ENCODE peak calls at places on chromosomes 5 and 9, in eight cellular contexts. V, C, N, B, Y, I, M and R are unnamed samples.

GRCh38 chr5:150068071-150068470 is 18.3 kb downstream of the CSF1R start:
- DNase-seq in I (no peak), V (no peak), C (no peak), Y (no peak), M (no peak), N (no peak), B (peak), R (no peak)

GRCh38 chr9:111148994-111149759 is 110.9 kb upstream of the LPAR1 start:
- DNase-seq in M (peak), I (no peak), C (peak), Y (peak), V (no peak), N (no peak), B (no peak), R (no peak)

GRCh38 chr9:74846771-74847170 is 41.0 kb downstream of the TRPM6 start:
- DNase-seq in I (no peak), M (no peak), Y (peak), N (no peak), B (no peak), C (no peak), V (no peak), R (no peak)

GRCh38 chr5:884345-885126 is 8.1 kb downstream of the BRD9 start:
- DNase-seq in V (no peak), M (no peak), I (no peak), C (no peak), N (no peak), Y (no peak), B (no peak), R (no peak)

GRCh38 chr9:125650271-125650737 is 56.7 kb downstream of the MAPKAP1 start:
- DNase-seq in I (no peak), N (no peak), M (no peak), C (no peak), Y (peak), B (no peak), V (no peak), R (no peak)

GRCh38 chr5:62043289-62044274 is 262.4 kb upstream of the KIF2A start:
- DNase-seq in B (no peak), Y (no peak), V (no peak), C (no peak), N (no peak), M (no peak), I (no peak), R (no peak)

GRCh38 chr5:53321073-53321472 is 159.4 kb upstream of the FST start:
- DNase-seq in Y (peak), B (no peak), M (no peak), C (no peak), V (no peak), N (no peak), I (no peak), R (no peak)

GRCh38 chr5:178288373-178289368 is 56.1 kb upstream of the PHYKPL start:
- DNase-seq in N (no peak), C (no peak), I (peak), B (no peak), Y (no peak), V (no peak), M (no peak), R (no peak)

GRCh38 chr9:108525214-108525613 is 330.6 kb downstream of the ACTL7B start:
- DNase-seq in I (no peak), B (no peak), M (no peak), V (no peak), N (no peak), C (no peak), Y (no peak), R (no peak)

GRCh38 chr5:168489059-168489458 is 2.8 kb downstream of the RARS1 start:
- DNase-seq in Y (no peak), B (no peak), I (no peak), N (no peak), C (no peak), M (no peak), V (no peak), R (no peak)

GRCh38 chr5:178606269-178606668 is 16.1 kb upstream of the COL23A1 start:
- DNase-seq in N (no peak), V (no peak), B (no peak), M (no peak), Y (no peak), I (no peak), C (no peak), R (no peak)

GRCh38 chr9:124041817-124042116 is 30.2 kb downstream of the LHX2 start:
- DNase-seq in N (no peak), Y (no peak), B (no peak), C (no peak), V (no peak), I (no peak), M (no peak), R (no peak)

GRCh38 chr9:98518556-98518955 is 190.2 kb downstream of the GABBR2 start:
- DNase-seq in I (no peak), M (no peak), N (no peak), Y (no peak), C (no peak), V (no peak), B (no peak), R (no peak)

GRCh38 chr5:141910271-141910673 is 13.4 kb upstream of the DELE1 start:
- DNase-seq in Y (peak), V (no peak), N (no peak), I (no peak), M (no peak), C (no peak), B (no peak), R (no peak)

GRCh38 chr9:33263936-33264472 is 504 bp downstream of the BAG1 start:
- DNase-seq in C (peak), M (peak), B (peak), V (peak), Y (peak), N (no peak), I (peak), R (no peak)

GRCh38 chr9:19471737-19472648 is 63.2 kb downstream of the ACER2 start:
- DNase-seq in M (peak), B (peak), C (peak), V (peak), N (no peak), Y (peak), I (peak), R (no peak)

GRCh38 chr5:14491505-14491904 is 90.1 kb upstream of the OTULINL start:
- DNase-seq in V (no peak), Y (peak), B (no peak), M (no peak), C (no peak), I (no peak), N (no peak), R (no peak)

GRCh38 chr9:137387034-137387890 is 35.7 kb downstream of the EXD3 start:
- DNase-seq in M (no peak), C (no peak), V (no peak), N (no peak), Y (no peak), I (no peak), B (no peak), R (no peak)

GRCh38 chr9:81824802-81825770 is 103.1 kb upstream of the SPATA31D4 start:
- DNase-seq in Y (peak), C (no peak), B (no peak), M (no peak), V (no peak), I (no peak), N (no peak), R (no peak)

GRCh38 chr5:81181576-81182316 is 51.4 kb upstream of the CKMT2 start:
- DNase-seq in Y (no peak), B (no peak), I (no peak), C (no peak), N (no peak), V (no peak), M (no peak), R (no peak)

GRCh38 chr5:67361932-67362729 is 165.5 kb upstream of the CD180 start:
- DNase-seq in M (no peak), I (no peak), B (no peak), V (no peak), C (no peak), Y (peak), N (no peak), R (no peak)

GRCh38 chr9:76756273-76756650 is 8.0 kb upstream of the PCA3 start:
- DNase-seq in I (peak), Y (peak), M (no peak), B (no peak), N (peak), V (no peak), C (no peak), R (no peak)

GRCh38 chr9:111078391-111079038 is 40.2 kb upstream of the LPAR1 start:
- DNase-seq in N (no peak), Y (no peak), I (no peak), M (no peak), V (no peak), C (no peak), B (no peak), R (no peak)

GRCh38 chr9:3386753-3387152 is 139.0 kb downstream of the RFX3 start:
- DNase-seq in I (no peak), Y (no peak), V (no peak), M (no peak), N (no peak), C (no peak), B (no peak), R (no peak)

GRCh38 chr9:124042168-124042775 is 30.7 kb downstream of the LHX2 start:
- DNase-seq in V (no peak), N (no peak), I (no peak), M (no peak), B (no peak), Y (no peak), C (no peak), R (no peak)

GRCh38 chr5:124420952-124421351 is 325.5 kb downstream of the ZNF608 start:
- DNase-seq in M (no peak), N (no peak), Y (no peak), C (no peak), B (no peak), I (no peak), V (no peak), R (no peak)

GRCh38 chr5:51386916-51387853 is 3.9 kb downstream of the ISL1 start:
- DNase-seq in M (no peak), I (peak), C (no peak), Y (peak), N (no peak), V (no peak), B (no peak), R (no peak)

GRCh38 chr9:107587175-107587963 is 97.8 kb upstream of the KLF4 start:
- DNase-seq in B (peak), V (no peak), I (peak), M (no peak), Y (no peak), N (no peak), C (peak), R (no peak)

GRCh38 chr5:94690778-94691177 is 72.3 kb downstream of the SLF1 start:
- DNase-seq in V (no peak), N (no peak), B (no peak), C (no peak), Y (peak), M (no peak), I (no peak), R (no peak)

GRCh38 chr5:125655156-125655555 is 768.1 kb upstream of the GRAMD2B start:
- DNase-seq in I (no peak), M (no peak), N (no peak), C (no peak), Y (no peak), V (no peak), B (no peak), R (no peak)

DNA sequence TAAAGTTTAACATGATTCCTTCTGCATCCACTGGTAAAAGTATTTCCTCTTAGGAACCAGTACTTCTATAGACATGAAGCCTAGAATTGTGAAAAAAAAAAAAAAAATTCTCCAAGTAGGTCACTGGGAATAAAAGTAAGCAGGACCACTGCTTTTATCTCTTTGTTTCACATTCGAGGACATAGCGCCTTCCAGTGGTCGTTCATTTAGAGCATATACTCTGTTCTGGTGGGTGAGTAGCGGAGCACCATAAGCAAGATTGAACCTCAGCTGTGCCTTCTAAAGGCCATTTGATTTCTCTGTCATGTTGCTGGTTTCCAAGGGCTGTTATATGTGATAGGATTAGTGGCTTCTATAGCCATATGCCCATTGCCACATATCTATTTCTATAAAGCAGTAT is 393.1 kb downstream of the TMEM232 start:
- DNase-seq in N (no peak), C (no peak), M (no peak), V (no peak), B (no peak), Y (no peak), I (peak), R (no peak)
- TF ChIP-seq CTCF in N (peak), C (no peak), M (no peak), V (peak), B (no peak), Y (peak), I (peak), R (no peak)

GRCh38 chr5:78277715-78278114 is 16.8 kb downstream of the AP3B1 start:
- DNase-seq in N (no peak), I (no peak), B (no peak), V (no peak), C (no peak), Y (no peak), M (no peak), R (no peak)

GRCh38 chr5:78274540-78275197 is 19.8 kb downstream of the AP3B1 start:
- DNase-seq in I (no peak), Y (no peak), N (no peak), V (no peak), M (no peak), C (no peak), B (no peak), R (no peak)

GRCh38 chr5:78273436-78273835 is 21.1 kb downstream of the AP3B1 start:
- DNase-seq in V (no peak), N (no peak), M (no peak), B (no peak), I (no peak), Y (no peak), C (no peak), R (no peak)

GRCh38 chr5:78279194-78279593 is 15.3 kb downstream of the AP3B1 start:
- DNase-seq in Y (no peak), M (no peak), I (no peak), V (no peak), N (no peak), C (no peak), B (no peak), R (no peak)

GRCh38 chr5:78275998-78276543 is 18.4 kb downstream of the AP3B1 start:
- DNase-seq in N (no peak), I (no peak), Y (peak), V (no peak), B (no peak), M (no peak), C (no peak), R (no peak)
- TF ChIP-seq CTCF in N (no peak), I (no peak), Y (no peak), V (no peak), B (no peak), M (no peak), C (no peak), R (no peak)

GRCh38 chr9:68560131-68560844 is 19.6 kb upstream of the TMEM252 start:
- DNase-seq in B (peak), V (peak), C (peak), M (peak), Y (peak), I (peak), N (no peak), R (no peak)
- TF ChIP-seq CTCF in B (peak), V (peak), C (peak), M (no peak), Y (peak), I (peak), N (peak), R (peak)

GRCh38 chr5:57435701-57436134 is 46.9 kb downstream of the ACTBL2 start:
- DNase-seq in I (peak), N (peak), C (no peak), B (no peak), Y (peak), V (no peak), M (no peak), R (peak)

GRCh38 chr5:57431816-57432215 is 50.8 kb downstream of the ACTBL2 start:
- DNase-seq in Y (no peak), V (no peak), I (no peak), M (no peak), B (no peak), C (no peak), N (no peak), R (no peak)

GRCh38 chr5:57434683-57435082 is 47.9 kb downstream of the ACTBL2 start:
- DNase-seq in C (no peak), B (no peak), M (no peak), Y (no peak), N (no peak), V (no peak), I (no peak), R (no peak)

GRCh38 chr5:57434227-57434640 is 48.4 kb downstream of the ACTBL2 start:
- DNase-seq in C (no peak), I (peak), N (no peak), M (no peak), B (no peak), V (no peak), Y (peak), R (no peak)

DNA sequence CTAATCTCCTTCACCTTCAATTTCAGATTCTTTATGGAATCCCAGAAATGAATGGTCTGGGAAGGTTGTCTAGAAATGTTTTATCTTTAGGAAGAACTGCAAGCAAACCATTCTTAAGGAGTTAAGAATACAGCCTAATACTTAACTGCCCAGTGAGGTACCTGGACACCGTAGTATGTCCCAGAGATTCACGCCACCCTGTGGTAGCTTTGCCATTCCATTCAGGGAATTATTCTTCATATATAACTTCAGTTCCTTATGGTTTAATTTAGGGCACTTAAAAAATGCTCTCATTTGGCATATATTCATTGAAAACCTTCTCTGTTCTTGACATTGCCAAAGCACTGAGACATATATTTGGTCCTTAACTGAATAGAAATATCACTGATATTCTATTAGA is 49.7 kb downstream of the ACTBL2 start:
- DNase-seq in N (no peak), V (no peak), I (no peak), Y (no peak), C (no peak), B (no peak), M (no peak), R (no peak)
- TF ChIP-seq CTCF in N (no peak), V (no peak), I (no peak), Y (no peak), C (peak), B (no peak), M (no peak), R (no peak)

DNA sequence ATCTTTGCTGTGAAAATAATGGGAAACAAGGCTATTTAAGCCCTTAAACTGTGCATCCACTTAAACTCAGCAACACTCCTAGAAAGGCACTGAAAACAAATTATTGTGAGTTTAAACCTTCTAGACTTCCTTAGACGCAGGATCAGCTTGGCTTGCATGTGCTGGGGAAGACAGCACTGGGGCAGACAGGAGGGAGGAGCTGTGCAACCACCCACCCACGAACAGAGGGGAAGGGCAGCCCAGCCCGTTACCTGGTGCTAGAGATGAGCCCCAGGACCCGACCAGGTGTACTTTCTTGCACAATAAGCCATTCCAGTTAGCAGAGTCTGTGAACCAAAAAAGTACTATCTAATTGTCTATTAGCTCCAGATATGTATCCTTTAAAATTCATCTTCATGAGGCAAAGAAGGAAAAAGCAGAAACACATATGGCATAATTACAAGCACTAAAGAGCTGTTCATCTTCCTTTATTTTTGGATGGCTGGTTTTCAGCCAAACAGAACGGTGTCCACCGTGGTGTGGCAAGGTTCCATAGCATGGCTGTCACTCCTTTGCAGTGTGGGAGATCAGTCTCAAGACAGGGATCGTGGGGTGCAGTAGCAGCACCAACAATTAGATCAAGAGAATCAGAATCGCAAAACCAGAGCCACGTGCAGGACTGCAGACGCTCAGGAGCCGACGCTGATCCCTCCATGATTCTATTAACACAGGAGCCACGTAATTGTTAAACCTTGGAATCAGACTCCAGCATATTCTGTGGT is 79.6 kb downstream of the SEMA4D start:
- DNase-seq in V (no peak), Y (no peak), B (no peak), I (no peak), M (no peak), N (no peak), C (no peak), R (no peak)
- TF ChIP-seq CTCF in V (no peak), Y (no peak), B (no peak), I (no peak), M (no peak), N (no peak), C (no peak), R (no peak)

DNA sequence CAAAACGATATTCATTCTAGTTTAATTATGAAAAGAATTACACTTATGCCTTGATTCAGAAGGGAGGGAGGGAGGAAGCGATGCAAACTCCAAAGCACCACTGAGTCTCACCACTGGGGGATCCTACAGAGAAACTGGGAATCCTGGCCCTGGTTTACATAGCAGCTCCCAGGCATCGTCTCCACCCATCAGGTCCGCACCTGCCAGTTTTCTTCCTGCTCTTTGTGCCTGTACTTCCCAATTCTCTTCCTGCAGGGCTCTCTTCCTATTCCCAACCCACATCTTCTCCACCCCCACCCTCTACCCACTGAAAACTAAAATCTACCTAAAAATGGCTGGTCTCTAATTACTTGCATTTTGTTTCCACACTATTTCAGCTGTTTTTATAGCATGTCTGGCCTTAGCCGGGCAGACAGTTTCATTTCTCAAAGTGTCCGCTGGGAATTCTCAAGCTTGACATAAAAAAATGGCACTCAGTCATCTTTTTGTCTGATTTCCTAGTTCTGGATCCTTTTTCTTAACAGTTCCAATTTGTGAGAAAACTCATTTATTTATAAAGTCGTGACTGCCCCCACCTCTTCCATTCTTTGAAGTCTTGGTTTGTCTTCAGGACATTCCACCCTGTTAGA is 1.6 kb upstream of the TNIP1 start:
- DNase-seq in I (peak), C (no peak), N (no peak), V (no peak), M (no peak), B (no peak), Y (peak), R (no peak)
- TF ChIP-seq CTCF in I (peak), C (peak), N (peak), V (peak), M (peak), B (peak), Y (no peak), R (peak)